ENCODE peak calls at places on chromosomes 13 and 19, in four cellular contexts. One of them, this sample, is unnamed.

GRCh38 chr13:113077566-113077952 is 28.0 kb upstream of the F7 start:
- DNase-seq in AG04449: no peak
- DNase-seq in T-cell: no peak
- DNase-seq in NCI-H524 treated with DMSO at 0.1 percent for 48 hours: no peak
- DNase-seq in this sample: peak; percentile 62

GRCh38 chr19:41376998-41377365 is 649 bp downstream of the TMEM91 start:
- DNase-seq in AG04449: no peak
- DNase-seq in T-cell: no peak
- DNase-seq in NCI-H524 treated with DMSO at 0.1 percent for 48 hours: no peak
- DNase-seq in this sample: peak; percentile 75

GRCh38 chr13:113672002-113672651 is 5.1 kb downstream of the GRK1 start:
- DNase-seq in AG04449: no peak
- DNase-seq in T-cell: no peak
- DNase-seq in NCI-H524 treated with DMSO at 0.1 percent for 48 hours: no peak
- DNase-seq in this sample: no peak

GRCh38 chr19:57648336-57649003 is 15.5 kb downstream of the ZNF211 start:
- DNase-seq in AG04449: no peak
- DNase-seq in T-cell: no peak
- DNase-seq in NCI-H524 treated with DMSO at 0.1 percent for 48 hours: peak; percentile 81
- DNase-seq in this sample: no peak

GRCh38 chr13:50309872-50310594 is 294.8 kb downstream of the KCNRG start:
- DNase-seq in AG04449: no peak
- DNase-seq in T-cell: no peak
- DNase-seq in NCI-H524 treated with DMSO at 0.1 percent for 48 hours: no peak
- DNase-seq in this sample: no peak

GRCh38 chr13:66972659-66973058 is 257.5 kb downstream of the PCDH9 start:
- DNase-seq in AG04449: no peak
- DNase-seq in T-cell: no peak
- DNase-seq in NCI-H524 treated with DMSO at 0.1 percent for 48 hours: no peak
- DNase-seq in this sample: no peak

GRCh38 chr19:28345811-28346210 is 867.1 kb downstream of the UQCRFS1 start:
- DNase-seq in AG04449: no peak
- DNase-seq in T-cell: no peak
- DNase-seq in NCI-H524 treated with DMSO at 0.1 percent for 48 hours: no peak
- DNase-seq in this sample: no peak

GRCh38 chr19:8654591-8655339 is 24.3 kb downstream of the NFILZ start:
- DNase-seq in AG04449: no peak
- DNase-seq in T-cell: peak; percentile 57
- DNase-seq in NCI-H524 treated with DMSO at 0.1 percent for 48 hours: no peak
- DNase-seq in this sample: peak; percentile 80

GRCh38 chr13:100235311-100235901 is 146.5 kb downstream of the PCCA start:
- DNase-seq in AG04449: no peak
- DNase-seq in T-cell: no peak
- DNase-seq in NCI-H524 treated with DMSO at 0.1 percent for 48 hours: no peak
- DNase-seq in this sample: no peak

GRCh38 chr13:105611424-105611823 is 924.0 kb downstream of the EFNB2 start:
- DNase-seq in AG04449: peak; percentile 38
- DNase-seq in T-cell: no peak
- DNase-seq in NCI-H524 treated with DMSO at 0.1 percent for 48 hours: no peak
- DNase-seq in this sample: no peak

GRCh38 chr13:41311607-41312500 is 787 bp downstream of the NAA16 start:
- DNase-seq in AG04449: no peak
- DNase-seq in T-cell: peak; percentile 45
- DNase-seq in NCI-H524 treated with DMSO at 0.1 percent for 48 hours: no peak
- DNase-seq in this sample: peak; percentile 80

GRCh38 chr19:15187026-15188007 is 13.5 kb downstream of the NOTCH3 start:
- DNase-seq in AG04449: no peak
- DNase-seq in T-cell: no peak
- DNase-seq in NCI-H524 treated with DMSO at 0.1 percent for 48 hours: no peak
- DNase-seq in this sample: no peak

GRCh38 chr13:41345921-41346589 is 35.0 kb downstream of the NAA16 start:
- DNase-seq in AG04449: no peak
- DNase-seq in T-cell: no peak
- DNase-seq in NCI-H524 treated with DMSO at 0.1 percent for 48 hours: no peak
- DNase-seq in this sample: no peak

GRCh38 chr13:40152145-40152544 is 496.7 kb downstream of the COG6 start:
- DNase-seq in AG04449: no peak
- DNase-seq in T-cell: no peak
- DNase-seq in NCI-H524 treated with DMSO at 0.1 percent for 48 hours: no peak
- DNase-seq in this sample: no peak

This sample was measured in upper lobe of right lung.